ENCODE peak calls at places on chromosomes 13 and 19, in six cellular contexts. One of them, this sample, is unnamed.

GRCh38 chr13:76799696-76800095 is 86.5 kb downstream of the KCTD12 start:
- DNase-seq in H9: no peak
- DNase-seq in neuronal stem cell: no peak
- DNase-seq in H1: no peak
- DNase-seq in mesenchymal stem cell: peak
- DNase-seq in trophoblast cell: peak
- DNase-seq in this sample: no peak

GRCh38 chr19:32642771-32643170 is 32.2 kb downstream of the ANKRD27 start:
- DNase-seq in H9: no peak
- DNase-seq in neuronal stem cell: no peak
- DNase-seq in H1: no peak
- DNase-seq in mesenchymal stem cell: no peak
- DNase-seq in trophoblast cell: no peak
- DNase-seq in this sample: no peak

GRCh38 chr13:26785845-26786630 is 25.5 kb upstream of the GPR12 start:
- DNase-seq in H9: peak
- DNase-seq in neuronal stem cell: no peak
- DNase-seq in H1: peak
- DNase-seq in mesenchymal stem cell: no peak
- DNase-seq in trophoblast cell: peak
- DNase-seq in this sample: no peak

GRCh38 chr19:18543814-18544475 is 572 bp upstream of the FKBP8 start:
- DNase-seq in H9: peak
- DNase-seq in neuronal stem cell: peak
- DNase-seq in H1: peak
- DNase-seq in mesenchymal stem cell: peak
- DNase-seq in trophoblast cell: peak
- DNase-seq in this sample: peak

GRCh38 chr13:51643882-51644281 is 59.6 kb downstream of the WDFY2 start:
- DNase-seq in H9: no peak
- DNase-seq in neuronal stem cell: no peak
- DNase-seq in H1: no peak
- DNase-seq in mesenchymal stem cell: peak
- DNase-seq in trophoblast cell: no peak
- DNase-seq in this sample: peak

GRCh38 chr13:102965802-102966201 is 100.4 kb downstream of the SLC10A2 start:
- DNase-seq in H9: no peak
- DNase-seq in neuronal stem cell: no peak
- DNase-seq in H1: no peak
- DNase-seq in mesenchymal stem cell: no peak
- DNase-seq in trophoblast cell: no peak
- DNase-seq in this sample: no peak

GRCh38 chr13:44273991-44274810 is 99.4 kb upstream of the SERP2 start:
- DNase-seq in H9: no peak
- DNase-seq in neuronal stem cell: no peak
- DNase-seq in H1: no peak
- DNase-seq in mesenchymal stem cell: peak
- DNase-seq in trophoblast cell: peak
- DNase-seq in this sample: peak

GRCh38 chr19:17576758-17577532 is 21.5 kb downstream of the COLGALT1 start:
- DNase-seq in H9: peak
- DNase-seq in neuronal stem cell: peak
- DNase-seq in H1: peak
- DNase-seq in mesenchymal stem cell: no peak
- DNase-seq in trophoblast cell: no peak
- DNase-seq in this sample: no peak

GRCh38 chr13:37277007-37277406 is 171.5 kb upstream of the CSNK1A1L start:
- DNase-seq in H9: no peak
- DNase-seq in neuronal stem cell: no peak
- DNase-seq in H1: no peak
- DNase-seq in mesenchymal stem cell: no peak
- DNase-seq in trophoblast cell: no peak
- DNase-seq in this sample: no peak

GRCh38 chr13:65063753-65064152 is 2166.4 kb downstream of the PCDH9 start:
- DNase-seq in H9: no peak
- DNase-seq in neuronal stem cell: no peak
- DNase-seq in H1: no peak
- DNase-seq in mesenchymal stem cell: no peak
- DNase-seq in trophoblast cell: no peak
- DNase-seq in this sample: peak

GRCh38 chr13:99657848-99658265 is 156.6 kb downstream of the TM9SF2 start:
- DNase-seq in H9: peak
- DNase-seq in neuronal stem cell: no peak
- DNase-seq in H1: peak
- DNase-seq in mesenchymal stem cell: peak
- DNase-seq in trophoblast cell: no peak
- DNase-seq in this sample: no peak

GRCh38 chr13:21529102-21529893 is 70.2 kb upstream of the ZDHHC20 start:
- DNase-seq in H9: no peak
- DNase-seq in neuronal stem cell: no peak
- DNase-seq in H1: no peak
- DNase-seq in mesenchymal stem cell: no peak
- DNase-seq in trophoblast cell: no peak
- DNase-seq in this sample: no peak

GRCh38 chr19:19146000-19146608 is 7.8 kb upstream of the TMEM161A start:
- DNase-seq in H9: peak
- DNase-seq in neuronal stem cell: peak
- DNase-seq in H1: peak
- DNase-seq in mesenchymal stem cell: peak
- DNase-seq in trophoblast cell: peak
- DNase-seq in this sample: peak

GRCh38 chr13:100349594-100349993 is 239.0 kb downstream of the GGACT start:
- DNase-seq in H9: no peak
- DNase-seq in neuronal stem cell: no peak
- DNase-seq in H1: no peak
- DNase-seq in mesenchymal stem cell: no peak
- DNase-seq in trophoblast cell: no peak
- DNase-seq in this sample: no peak

GRCh38 chr13:114065141-114065925 is 67.1 kb downstream of the RASA3 start:
- DNase-seq in H9: peak
- DNase-seq in neuronal stem cell: no peak
- DNase-seq in H1: peak
- DNase-seq in mesenchymal stem cell: peak
- DNase-seq in trophoblast cell: peak
- DNase-seq in this sample: peak

GRCh38 chr13:106491928-106492327 is 43.5 kb downstream of the EFNB2 start:
- DNase-seq in H9: no peak
- DNase-seq in neuronal stem cell: no peak
- DNase-seq in H1: no peak
- DNase-seq in mesenchymal stem cell: no peak
- DNase-seq in trophoblast cell: no peak
- DNase-seq in this sample: no peak

GRCh38 chr13:73326215-73326558 is 267.4 kb downstream of the KLF5 start:
- DNase-seq in H9: no peak
- DNase-seq in neuronal stem cell: no peak
- DNase-seq in H1: no peak
- DNase-seq in mesenchymal stem cell: no peak
- DNase-seq in trophoblast cell: no peak
- DNase-seq in this sample: no peak

GRCh38 chr13:73324842-73325241 is 266.0 kb downstream of the KLF5 start:
- DNase-seq in H9: no peak
- DNase-seq in neuronal stem cell: no peak
- DNase-seq in H1: no peak
- DNase-seq in mesenchymal stem cell: no peak
- DNase-seq in trophoblast cell: no peak
- DNase-seq in this sample: no peak

GRCh38 chr13:73325351-73326214 is 266.8 kb downstream of the KLF5 start:
- DNase-seq in H9: no peak
- DNase-seq in neuronal stem cell: no peak
- DNase-seq in H1: no peak
- DNase-seq in mesenchymal stem cell: peak
- DNase-seq in trophoblast cell: peak
- DNase-seq in this sample: peak

GRCh38 chr13:73321039-73321438 is 262.2 kb downstream of the KLF5 start:
- DNase-seq in H9: no peak
- DNase-seq in neuronal stem cell: no peak
- DNase-seq in H1: no peak
- DNase-seq in mesenchymal stem cell: no peak
- DNase-seq in trophoblast cell: no peak
- DNase-seq in this sample: no peak

DNA sequence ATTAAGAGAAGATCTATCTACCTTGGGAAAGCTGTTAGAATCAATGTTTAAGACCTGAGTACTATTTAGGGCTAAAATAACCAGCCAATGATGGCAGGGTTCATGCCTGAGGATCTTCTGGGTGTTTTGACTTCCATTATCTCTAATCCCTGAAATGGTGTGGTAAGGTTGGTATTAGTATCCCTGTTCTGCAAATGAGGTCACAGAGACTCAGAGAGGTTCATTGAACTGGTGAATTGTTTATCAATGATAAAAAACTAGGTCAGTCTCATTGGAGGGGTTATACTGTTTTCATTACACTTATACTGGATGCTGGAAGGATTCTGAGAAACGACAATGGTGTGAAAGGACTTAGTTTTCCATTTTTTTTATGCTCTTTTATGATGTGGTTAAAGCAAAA is 264.8 kb downstream of the KLF5 start:
- DNase-seq in H9: no peak
- DNase-seq in neuronal stem cell: no peak
- DNase-seq in H1: no peak
- DNase-seq in mesenchymal stem cell: no peak
- DNase-seq in trophoblast cell: no peak
- DNase-seq in this sample: no peak
- H4K91ac ChIP-seq in H9: no peak
- H4K91ac ChIP-seq in neuronal stem cell: no peak
- H4K91ac ChIP-seq in H1: no peak
- H4K91ac ChIP-seq in mesenchymal stem cell: no peak
- H4K91ac ChIP-seq in trophoblast cell: no peak
- H4K91ac ChIP-seq in this sample: no peak

DNA sequence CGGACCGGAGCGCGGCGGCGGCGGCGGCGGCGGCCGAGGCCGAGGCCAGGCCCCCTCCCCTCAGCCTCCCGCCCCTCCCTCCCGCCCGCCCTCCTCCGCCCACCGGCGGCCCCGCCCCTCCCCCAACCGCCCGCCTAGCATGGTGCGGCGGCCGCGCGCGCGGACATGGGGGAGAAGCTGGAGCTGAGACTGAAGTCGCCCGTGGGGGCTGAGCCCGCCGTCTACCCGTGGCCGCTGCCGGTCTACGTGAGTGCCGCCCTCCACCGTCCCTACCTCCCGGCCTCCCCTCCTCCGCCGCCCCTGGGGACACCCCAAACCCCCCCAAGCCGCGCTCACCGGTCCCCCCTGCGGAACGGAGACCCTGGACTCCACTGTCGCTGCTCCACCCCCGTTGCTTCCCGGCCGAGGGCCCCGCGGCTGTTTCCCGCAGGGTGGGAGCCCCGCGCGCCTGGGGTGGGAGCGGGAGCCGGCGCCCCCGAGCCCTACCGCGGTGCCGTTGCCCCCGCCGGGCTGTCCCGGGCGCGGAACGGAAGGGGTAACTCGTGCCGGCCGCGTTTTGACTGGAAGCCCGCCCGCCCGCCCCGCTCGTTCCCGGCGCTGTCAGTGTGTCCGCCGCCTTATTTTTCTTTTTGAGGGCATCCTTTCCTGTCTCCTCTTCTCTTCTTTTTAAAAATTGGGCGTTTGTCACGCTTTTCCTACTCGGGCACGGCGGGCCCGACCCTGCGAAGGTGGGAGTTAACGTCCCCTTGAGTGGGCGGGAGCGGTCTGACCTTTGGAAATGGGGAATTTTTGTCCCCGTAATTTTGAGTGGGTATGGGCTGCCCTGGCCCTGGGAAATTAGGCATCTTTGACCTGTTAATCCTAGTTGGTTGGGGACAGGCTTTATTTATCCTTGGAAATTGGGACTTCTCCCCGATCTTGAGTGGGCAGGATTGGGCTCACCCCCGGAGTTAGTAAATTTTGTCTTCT is 571 bp downstream of the DOT1L start:
- DNase-seq in H9: no peak
- DNase-seq in neuronal stem cell: no peak
- DNase-seq in H1: peak
- DNase-seq in mesenchymal stem cell: peak
- DNase-seq in trophoblast cell: peak
- DNase-seq in this sample: no peak
- H4K91ac ChIP-seq in H9: no peak
- H4K91ac ChIP-seq in neuronal stem cell: peak
- H4K91ac ChIP-seq in H1: no peak
- H4K91ac ChIP-seq in mesenchymal stem cell: peak
- H4K91ac ChIP-seq in trophoblast cell: peak
- H4K91ac ChIP-seq in this sample: peak

GRCh38 chr13:49539313-49539712 is 43.6 kb downstream of the PHF11 start:
- DNase-seq in H9: no peak
- DNase-seq in neuronal stem cell: no peak
- DNase-seq in H1: no peak
- DNase-seq in mesenchymal stem cell: peak
- DNase-seq in trophoblast cell: no peak
- DNase-seq in this sample: peak

GRCh38 chr13:49538404-49538803 is 42.7 kb downstream of the PHF11 start:
- DNase-seq in H9: no peak
- DNase-seq in neuronal stem cell: no peak
- DNase-seq in H1: no peak
- DNase-seq in mesenchymal stem cell: no peak
- DNase-seq in trophoblast cell: no peak
- DNase-seq in this sample: no peak

GRCh38 chr13:49533011-49533410 is 37.3 kb downstream of the PHF11 start:
- DNase-seq in H9: no peak
- DNase-seq in neuronal stem cell: no peak
- DNase-seq in H1: no peak
- DNase-seq in mesenchymal stem cell: no peak
- DNase-seq in trophoblast cell: peak
- DNase-seq in this sample: no peak

GRCh38 chr13:49533586-49534269 is 38.0 kb downstream of the PHF11 start:
- DNase-seq in H9: no peak
- DNase-seq in neuronal stem cell: no peak
- DNase-seq in H1: no peak
- DNase-seq in mesenchymal stem cell: no peak
- DNase-seq in trophoblast cell: no peak
- DNase-seq in this sample: no peak

DNA sequence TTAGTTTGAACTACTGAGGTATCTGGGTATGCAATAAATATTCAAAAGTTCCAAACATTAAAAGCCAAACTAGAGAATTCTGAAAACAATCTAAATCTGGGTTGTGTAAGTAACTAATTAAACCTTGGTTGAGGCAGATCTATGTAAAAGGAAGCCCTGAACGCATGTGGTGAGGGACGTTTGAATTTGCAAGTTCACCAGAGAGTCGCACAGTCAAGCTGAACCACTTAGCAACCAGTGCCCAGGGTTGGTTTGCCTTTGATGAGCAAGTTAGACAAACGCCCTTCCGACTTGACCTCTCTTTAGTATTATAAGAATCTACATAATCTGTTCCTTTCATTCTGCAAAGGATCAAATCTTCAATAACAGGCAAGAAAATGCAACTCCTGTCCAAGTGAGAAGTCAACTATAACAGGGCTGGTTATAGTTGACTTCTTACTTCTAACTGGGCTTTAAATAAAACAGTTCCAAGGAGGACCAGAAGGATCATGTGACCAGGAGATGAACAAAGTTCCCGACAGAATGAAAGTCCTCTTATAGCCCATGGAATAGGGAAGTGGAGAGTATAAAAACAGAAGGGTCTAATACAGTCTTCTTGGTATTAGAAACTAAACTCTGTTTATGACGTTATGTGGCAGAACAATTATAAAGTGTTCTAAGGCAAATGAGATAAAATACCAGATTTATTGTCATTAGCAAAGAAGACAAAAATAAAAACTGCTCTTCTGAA is 40.6 kb downstream of the PHF11 start:
- DNase-seq in H9: no peak
- DNase-seq in neuronal stem cell: no peak
- DNase-seq in H1: no peak
- DNase-seq in mesenchymal stem cell: no peak
- DNase-seq in trophoblast cell: no peak
- DNase-seq in this sample: no peak
- H4K91ac ChIP-seq in H9: no peak
- H4K91ac ChIP-seq in neuronal stem cell: no peak
- H4K91ac ChIP-seq in H1: no peak
- H4K91ac ChIP-seq in mesenchymal stem cell: no peak
- H4K91ac ChIP-seq in trophoblast cell: no peak
- H4K91ac ChIP-seq in this sample: no peak

GRCh38 chr19:34431681-34432402 is 3.7 kb downstream of the UBA2 start:
- DNase-seq in H9: no peak
- DNase-seq in neuronal stem cell: no peak
- DNase-seq in H1: no peak
- DNase-seq in mesenchymal stem cell: peak
- DNase-seq in trophoblast cell: peak
- DNase-seq in this sample: peak
- H4K91ac ChIP-seq in H9: no peak
- H4K91ac ChIP-seq in neuronal stem cell: no peak
- H4K91ac ChIP-seq in H1: no peak
- H4K91ac ChIP-seq in mesenchymal stem cell: no peak
- H4K91ac ChIP-seq in trophoblast cell: no peak
- H4K91ac ChIP-seq in this sample: no peak